ENCODE peak calls at places on chromosomes 5 and 9, in four cellular contexts. N is H1, K is WTC11, G is K562. L is an unnamed sample.

GRCh38 chr5:58871648-58872242 is 288.9 kb downstream of the RAB3C start:
- DNase-seq in G (peak; percentile 11), N (no peak), K (no peak), L (peak; percentile 26)

GRCh38 chr9:92726971-92727715 is 37.5 kb downstream of the BICD2 start:
- DNase-seq in N (peak; percentile 26), G (no peak), K (no peak), L (no peak)

GRCh38 chr5:158881076-158881880 is 218.4 kb downstream of the EBF1 start:
- DNase-seq in N (no peak), G (no peak), K (no peak), L (no peak)

GRCh38 chr5:89457411-89458329 is 574.7 kb upstream of the MEF2C start:
- DNase-seq in N (no peak), K (no peak), G (no peak), L (no peak)

GRCh38 chr5:166367391-166367790 is 1924.1 kb upstream of the WWC1 start:
- DNase-seq in G (no peak), N (no peak), K (no peak), L (no peak)

GRCh38 chr5:180352116-180352975 is 790 bp downstream of the GFPT2 start:
- DNase-seq in K (no peak), N (peak; percentile 65), G (no peak), L (peak; percentile 70)

GRCh38 chr5:50767588-50767987 is 101.2 kb downstream of the PARP8 start:
- DNase-seq in G (no peak), K (no peak), N (no peak), L (no peak)

GRCh38 chr9:122781671-122782070 is 7.1 kb upstream of the OR5C1 start:
- DNase-seq in K (no peak), G (no peak), N (no peak), L (no peak)

GRCh38 chr5:14347522-14347921 is 204.4 kb downstream of the TRIO start:
- DNase-seq in K (no peak), G (no peak), N (no peak), L (no peak)

GRCh38 chr5:147887026-147887627 is 8.6 kb downstream of the SCGB3A2 start:
- DNase-seq in K (no peak), G (no peak), N (no peak), L (peak; percentile 3)

GRCh38 chr9:122337561-122337939 is 33.3 kb upstream of the PTGS1 start:
- DNase-seq in K (no peak), G (no peak), N (no peak), L (no peak)

GRCh38 chr9:91991621-91992435 is 41.8 kb upstream of the ROR2 start:
- DNase-seq in G (no peak), N (peak; percentile 27), K (no peak), L (no peak)

GRCh38 chr5:6154216-6154615 is 224.1 kb downstream of the MED10 start:
- DNase-seq in G (no peak), K (no peak), N (no peak), L (no peak)

GRCh38 chr5:180785151-180785781 is 17.3 kb downstream of the MGAT1 start:
- DNase-seq in N (no peak), K (peak; percentile 31), G (no peak), L (no peak)

GRCh38 chr9:38149647-38150046 is 80.6 kb upstream of the SHB start:
- DNase-seq in K (no peak), N (no peak), G (no peak), L (no peak)

GRCh38 chr5:38465045-38465444 is 91.4 kb downstream of the LIFR start:
- DNase-seq in N (no peak), G (no peak), K (no peak), L (no peak)

GRCh38 chr5:145246961-145247744 is 588.0 kb downstream of the PRELID2 start:
- DNase-seq in N (no peak), G (no peak), K (no peak), L (no peak)

GRCh38 chr9:91421987-91422765 is 1.5 kb downstream of the NFIL3 start:
- DNase-seq in G (no peak), N (no peak), K (no peak), L (peak; percentile 29)

GRCh38 chr9:109416135-109416706 is 81.9 kb downstream of the PTPN3 start:
- DNase-seq in G (no peak), N (no peak), K (no peak), L (no peak)

GRCh38 chr5:88761269-88761880 is 121.6 kb downstream of the MEF2C start:
- DNase-seq in K (no peak), G (no peak), N (no peak), L (no peak)

GRCh38 chr9:135090547-135090946 is 3.1 kb downstream of the OLFM1 start:
- DNase-seq in G (no peak), N (no peak), K (no peak), L (no peak)

GRCh38 chr5:173753307-173754168 is 134.6 kb upstream of the CPEB4 start:
- DNase-seq in G (peak; percentile 57), K (peak; percentile 73), N (peak; percentile 68), L (peak; percentile 67)

GRCh38 chr9:129555512-129556203 is 65.2 kb downstream of the C9orf50 start:
- DNase-seq in G (no peak), N (no peak), K (no peak), L (no peak)

GRCh38 chr5:90096415-90097081 is 313.0 kb downstream of the CETN3 start:
- DNase-seq in N (no peak), G (peak; percentile 22), K (no peak), L (no peak)

GRCh38 chr5:175800656-175801081 is 70.7 kb upstream of the CPLX2 start:
- DNase-seq in K (no peak), N (no peak), G (peak; percentile 39), L (peak; percentile 85)

GRCh38 chr9:14218253-14218652 is 95.7 kb downstream of the NFIB start:
- DNase-seq in G (no peak), N (no peak), K (no peak), L (no peak)

GRCh38 chr5:6590581-6590980 is 42.3 kb downstream of the NSUN2 start:
- DNase-seq in K (no peak), N (no peak), G (no peak), L (no peak)

GRCh38 chr5:51573835-51574234 is 190.6 kb downstream of the ISL1 start:
- DNase-seq in N (no peak), K (no peak), G (no peak), L (no peak)

GRCh38 chr5:60521379-60522298 is 178.3 kb downstream of the DEPDC1B start:
- DNase-seq in G (no peak), K (no peak), N (no peak), L (no peak)

GRCh38 chr5:95712347-95712958 is 18.7 kb upstream of the RHOBTB3 start:
- DNase-seq in N (no peak), K (no peak), G (peak; percentile 88), L (peak; percentile 14)

GRCh38 chr9:124481115-124481514 is 26.1 kb downstream of the NR5A1 start:
- DNase-seq in K (no peak), N (no peak), G (no peak), L (no peak)

DNA sequence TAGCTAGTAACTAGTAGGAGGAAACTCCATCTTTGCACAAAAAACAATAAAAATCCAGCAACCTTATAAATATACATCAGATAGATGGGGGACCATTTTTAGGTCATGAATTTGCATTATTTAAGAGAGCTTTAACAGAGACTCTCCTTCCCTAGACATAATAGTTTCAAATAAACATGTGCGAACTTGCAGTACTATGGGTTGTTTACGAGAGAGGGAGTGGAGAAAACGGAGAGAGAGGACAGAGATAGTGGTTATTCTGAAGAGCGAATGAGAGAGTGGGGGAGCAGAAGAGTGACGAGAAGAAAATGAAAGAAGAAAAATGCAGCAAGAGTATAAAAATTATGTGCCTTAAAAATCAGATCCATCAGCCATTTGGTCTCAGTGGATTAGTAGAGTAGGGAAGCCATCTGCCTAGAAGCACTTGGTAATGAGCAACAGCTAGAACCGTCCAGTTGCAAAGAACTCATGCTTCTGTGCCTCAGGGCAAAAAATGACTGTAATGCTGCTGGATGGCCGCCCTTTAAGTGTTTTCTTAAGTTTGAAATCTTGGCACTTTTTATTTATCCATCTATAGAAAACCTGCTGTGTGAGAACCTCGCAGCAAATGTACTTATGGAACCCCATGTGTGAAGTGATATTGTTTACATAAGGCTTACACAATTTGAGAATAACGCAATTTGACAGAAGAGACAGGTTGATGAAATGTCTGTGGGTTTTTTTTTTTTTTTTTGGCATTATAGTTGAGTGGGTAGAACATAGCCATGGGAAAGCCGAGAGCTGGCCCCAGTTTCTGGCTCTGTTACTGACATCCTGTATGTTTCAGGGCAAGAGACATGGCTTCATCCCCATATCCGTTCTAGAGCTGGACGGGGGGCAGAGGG is 95.6 kb upstream of the ZNF608 start:
- DNase-seq in N (no peak), K (no peak), G (no peak), L (no peak)
- TF ChIP-seq TEAD4 in N (no peak), K (no peak), G (no peak), L (no peak)

GRCh38 chr5:568061-568781 is 43.9 kb upstream of the CEP72 start:
- DNase-seq in K (no peak), N (no peak), G (no peak), L (no peak)

GRCh38 chr5:567664-568060 is 43.4 kb upstream of the SLC9A3 start:
- DNase-seq in K (no peak), N (no peak), G (no peak), L (no peak)

GRCh38 chr5:569358-569867 is 42.7 kb upstream of the CEP72 start:
- DNase-seq in K (no peak), N (no peak), G (no peak), L (no peak)

GRCh38 chr5:569868-570361 is 42.2 kb upstream of the CEP72 start:
- DNase-seq in G (no peak), N (no peak), K (no peak), L (no peak)

GRCh38 chr5:568809-569208 is 43.3 kb upstream of the CEP72 start:
- DNase-seq in K (no peak), N (no peak), G (no peak), L (no peak)
- TF ChIP-seq MAX in K (no peak), N (no peak), G (no peak), L (no peak)

DNA sequence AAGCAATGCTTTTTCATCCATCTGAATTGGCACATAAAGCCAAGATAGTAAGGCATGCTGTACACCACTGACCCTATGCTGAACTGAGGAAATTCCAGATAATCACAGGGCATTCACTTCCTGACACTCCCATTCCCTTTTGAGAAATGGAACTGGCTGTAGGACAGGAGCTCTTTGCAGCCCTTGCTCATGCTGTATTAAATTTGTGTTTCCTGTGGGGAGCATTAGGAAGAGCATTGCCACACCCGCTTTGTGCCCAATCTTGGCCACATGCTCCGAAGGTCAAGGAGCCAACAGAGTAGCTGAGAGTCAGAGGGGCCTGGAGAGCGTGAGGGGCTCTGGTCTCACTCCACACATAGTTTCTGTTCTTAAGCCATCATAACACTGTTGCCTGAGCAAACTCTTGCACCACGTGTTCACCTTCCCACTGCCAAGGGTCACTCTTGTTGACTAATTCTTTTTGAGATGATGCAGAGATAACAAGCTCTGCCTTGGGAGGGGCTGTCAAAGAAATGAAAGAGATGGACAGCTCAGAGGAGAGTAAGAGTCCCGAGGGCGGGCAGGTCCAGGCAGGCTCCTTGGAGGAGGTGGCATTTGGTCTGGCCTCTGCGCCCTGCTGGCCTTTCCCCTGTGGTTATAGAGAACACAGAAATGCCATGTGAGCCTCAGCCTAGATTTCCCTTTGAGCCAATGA is 31.7 kb upstream of the ARAP3 start:
- DNase-seq in K (no peak), N (no peak), G (no peak), L (no peak)
- TF ChIP-seq TEAD4 in K (no peak), N (no peak), G (no peak), L (no peak)

GRCh38 chr5:154295551-154295950 is 105.0 kb downstream of the GALNT10 start:
- DNase-seq in N (no peak), K (no peak), G (no peak), L (no peak)

GRCh38 chr5:154293219-154293618 is 102.7 kb downstream of the GALNT10 start:
- DNase-seq in G (no peak), N (no peak), K (peak; percentile 12), L (no peak)

GRCh38 chr5:154300207-154300606 is 109.7 kb downstream of the GALNT10 start:
- DNase-seq in K (no peak), N (no peak), G (no peak), L (no peak)

GRCh38 chr5:154298060-154298459 is 107.5 kb downstream of the GALNT10 start:
- DNase-seq in N (no peak), G (no peak), K (no peak), L (no peak)

GRCh38 chr5:154296525-154297159 is 106.1 kb downstream of the GALNT10 start:
- DNase-seq in K (no peak), N (no peak), G (no peak), L (no peak)
- TF ChIP-seq MAX in K (no peak), N (no peak), G (no peak), L (no peak)